ENCODE peak calls at places on chromosome 11, in ten cellular contexts. R, L, W, M, I, F, K, Q, A and Z are unnamed samples.

GRCh38 chr11:19674831-19675230 is 37.8 kb upstream of the NAV2 start:
- DNase-seq in Q (no peak), F (no peak), I (no peak), M (no peak), W (no peak), A (no peak), R (no peak), K (no peak), L (no peak), Z (no peak)

GRCh38 chr11:33716236-33716635 is 15.6 kb upstream of the C11orf91 start:
- DNase-seq in I (no peak), M (no peak), L (no peak), W (no peak), A (no peak), R (no peak), Q (no peak), K (peak; percentile 48), F (no peak), Z (peak; percentile 78)

GRCh38 chr11:113839842-113840241 is 35.5 kb downstream of the USP28 start:
- DNase-seq in M (no peak), F (no peak), W (no peak), K (no peak), L (no peak), I (no peak), Q (no peak), R (no peak), A (no peak), Z (no peak)

GRCh38 chr11:73326929-73327811 is 19.1 kb downstream of the ARHGEF17 start:
- DNase-seq in M (no peak), W (peak; percentile 82), Q (no peak), R (peak; percentile 55), A (no peak), I (no peak), L (no peak), K (peak; percentile 42), F (no peak), Z (peak; percentile 22)

GRCh38 chr11:61955416-61956135 is 5.4 kb downstream of the BEST1 start:
- DNase-seq in L (no peak), W (no peak), R (peak; percentile 74), F (peak; percentile 45), K (no peak), I (no peak), M (peak; percentile 58), Q (peak; percentile 80), A (no peak), Z (peak; percentile 43)

GRCh38 chr11:45455536-45455935 is 169.4 kb upstream of the SYT13 start:
- DNase-seq in Q (no peak), K (no peak), F (no peak), A (no peak), L (no peak), R (no peak), M (no peak), I (no peak), W (no peak), Z (no peak)

GRCh38 chr11:75924966-75925784 is 110.2 kb downstream of the UVRAG start:
- DNase-seq in I (no peak), W (no peak), L (peak; percentile 16), M (no peak), Q (no peak), R (no peak), K (peak; percentile 41), A (no peak), F (no peak), Z (peak; percentile 11)

GRCh38 chr11:117643606-117644300 is 153.3 kb downstream of the DSCAML1 start:
- DNase-seq in L (no peak), K (no peak), F (no peak), A (no peak), Q (no peak), M (no peak), R (no peak), I (peak; percentile 18), W (no peak), Z (no peak)

GRCh38 chr11:6225896-6226295 is 8.5 kb downstream of the FHIP1B start:
- DNase-seq in M (no peak), W (no peak), A (no peak), Q (no peak), R (no peak), I (no peak), L (no peak), F (no peak), K (no peak), Z (no peak)

GRCh38 chr11:6228520-6228919 is 5.9 kb downstream of the FHIP1B start:
- DNase-seq in M (no peak), R (no peak), F (no peak), L (no peak), I (no peak), Q (no peak), K (no peak), A (no peak), W (no peak), Z (no peak)

GRCh38 chr11:6224421-6224820 is 10.0 kb downstream of the FHIP1B start:
- DNase-seq in R (no peak), W (no peak), F (no peak), A (no peak), L (no peak), I (no peak), K (no peak), M (no peak), Q (no peak), Z (no peak)

GRCh38 chr11:6223854-6224253 is 10.6 kb downstream of the FHIP1B start:
- DNase-seq in L (no peak), Q (no peak), I (no peak), R (no peak), W (no peak), A (no peak), M (no peak), K (no peak), F (no peak), Z (no peak)

GRCh38 chr11:6225024-6225423 is 9.4 kb downstream of the FHIP1B start:
- DNase-seq in A (no peak), M (no peak), F (no peak), K (no peak), W (no peak), I (no peak), L (no peak), R (no peak), Q (no peak), Z (no peak)
- TF ChIP-seq CTCF in A (no peak), M (no peak), F (no peak), K (no peak), W (no peak), I (no peak), L (no peak), R (no peak), Q (no peak), Z (no peak)

DNA sequence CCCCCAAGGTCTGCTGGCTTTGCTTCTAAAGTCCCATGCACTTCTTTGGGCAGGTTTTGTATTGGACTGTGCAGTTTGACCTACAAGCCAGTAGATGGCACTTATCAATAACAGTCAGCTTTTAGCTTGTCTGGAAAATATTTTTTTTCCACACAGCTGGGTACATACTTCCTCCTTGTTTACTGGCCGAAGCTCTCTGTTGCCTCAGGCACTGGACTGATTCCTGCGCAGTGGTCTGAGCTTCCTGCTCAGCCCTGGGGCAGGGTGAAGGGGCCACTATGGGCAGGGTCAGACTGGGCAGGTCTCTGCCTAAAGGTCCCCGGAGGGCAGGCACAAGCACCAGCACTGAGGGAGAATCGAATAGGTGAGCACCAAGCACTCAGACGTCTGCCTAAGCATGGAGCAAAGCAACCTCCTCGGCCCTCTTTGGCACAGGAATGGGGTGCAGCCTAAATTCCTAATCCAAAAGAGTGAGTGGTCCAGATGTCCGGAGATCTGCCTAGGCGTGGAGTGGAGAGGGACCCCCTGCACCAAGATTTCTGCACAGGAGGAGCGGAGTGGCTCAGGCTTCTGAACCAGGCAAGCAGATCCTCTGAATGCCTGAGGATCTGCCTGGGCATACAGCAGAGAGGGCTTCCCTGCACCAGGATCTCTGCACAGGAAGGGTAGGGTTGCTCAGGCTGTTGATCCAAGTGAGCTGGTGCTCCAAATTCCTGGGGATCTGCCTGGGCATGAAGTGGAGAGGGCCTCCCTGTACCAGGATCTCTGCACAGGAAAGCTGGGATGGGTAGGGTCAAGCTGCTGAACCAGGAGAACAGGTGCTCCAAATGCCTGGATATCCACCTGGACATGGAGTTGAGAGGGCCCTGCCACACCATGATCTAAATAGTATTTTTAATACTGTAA is 105.9 kb upstream of the C11orf58 start:
- DNase-seq in M (peak; percentile 41), K (peak; percentile 23), R (peak; percentile 47), W (peak; percentile 21), A (no peak), Q (no peak), L (no peak), F (no peak), I (no peak), Z (peak; percentile 62)
- TF ChIP-seq CTCF in M (peak; percentile 52), K (peak; percentile 64), R (peak; percentile 34), W (peak; percentile 40), A (no peak), Q (no peak), L (no peak), F (no peak), I (no peak), Z (peak; percentile 67)

GRCh38 chr11:43907028-43907966 is 26.7 kb downstream of the ALKBH3 start:
- DNase-seq in R (no peak), Q (no peak), F (no peak), I (no peak), A (no peak), K (no peak), M (no peak), L (no peak), W (no peak), Z (peak; percentile 84)
- TF ChIP-seq CTCF in R (no peak), Q (no peak), F (no peak), I (no peak), A (no peak), K (no peak), M (no peak), L (no peak), W (no peak), Z (no peak)

GRCh38 chr11:126357969-126358762 is 2.7 kb downstream of the ST3GAL4 start:
- DNase-seq in W (no peak), F (no peak), M (no peak), Q (peak; percentile 74), R (peak; percentile 63), K (no peak), A (no peak), I (peak; percentile 63), L (no peak), Z (no peak)
- TF ChIP-seq CTCF in W (no peak), F (no peak), M (no peak), Q (no peak), R (no peak), K (peak; percentile 2), A (no peak), I (no peak), L (no peak), Z (no peak)

GRCh38 chr11:69437001-69437875 is 44.2 kb upstream of the LINC01488 start:
- DNase-seq in W (no peak), A (no peak), F (no peak), M (peak; percentile 81), L (peak; percentile 96), Q (no peak), I (peak; percentile 54), R (no peak), K (peak; percentile 29), Z (peak; percentile 69)
- TF ChIP-seq CTCF in W (no peak), A (no peak), F (no peak), M (no peak), L (no peak), Q (no peak), I (no peak), R (no peak), K (no peak), Z (no peak)

DNA sequence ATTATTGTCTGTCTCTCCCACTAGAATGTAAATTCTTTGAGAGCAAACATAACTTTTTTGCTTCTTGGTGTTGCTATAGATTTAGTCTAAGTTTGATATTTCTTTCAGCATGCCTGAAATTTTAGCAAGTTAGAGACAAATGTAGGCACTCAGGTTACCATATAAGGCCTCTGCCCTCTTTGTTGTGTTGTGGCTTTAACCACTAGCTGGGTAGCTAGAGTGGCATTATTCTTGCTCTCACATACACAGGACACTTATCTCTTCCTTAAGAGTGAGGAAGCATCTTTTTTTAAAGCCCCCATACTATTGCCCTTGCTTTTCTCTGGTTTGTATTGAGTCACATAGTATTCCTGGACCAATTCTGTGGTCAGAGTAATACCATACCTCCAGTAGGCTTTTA is 11.2 kb downstream of the ZBED5 start:
- DNase-seq in W (no peak), L (no peak), I (no peak), F (no peak), K (no peak), M (no peak), A (no peak), R (no peak), Q (no peak), Z (no peak)
- TF ChIP-seq CTCF in W (no peak), L (no peak), I (no peak), F (no peak), K (no peak), M (no peak), A (no peak), R (no peak), Q (no peak), Z (no peak)